ENCODE peak calls at places on chromosomes 13 and 19, in ten cellular contexts. W is T-helper 17 cell; Z is OCI-LY7; E is mesothelial cell of epicardium; U is colonic mucosa; T is activated naive CD4-positive, alpha-beta T cell treated with anti-CD3 and anti-CD28 coated beads, Interleukin-2, amount 50 U/mL, for 72 hours; G is fibroblast of lung; D is stimulated activated CD4-positive, alpha-beta T cell treated with anti-CD3 and anti-CD28 coated beads, Interleukin-15, amount 100 ng/mL, for 24 hours; R is HFFc6; S is H54. Y is an unnamed sample.

GRCh38 chr19:10727599-10728250 is 9.8 kb downstream of the DNM2 start:
- DNase-seq in U (no peak), D (no peak), S (no peak), R (no peak), Z (no peak), T (no peak), E (no peak), G (no peak), W (no peak), Y (no peak)

GRCh38 chr19:36686365-36687213 is 823 bp upstream of the ZNF567 start:
- DNase-seq in Z (no peak), E (no peak), W (no peak), G (peak), S (no peak), R (no peak), D (no peak), U (no peak), T (no peak), Y (no peak)

GRCh38 chr13:101144808-101145419 is 271.4 kb downstream of the NALCN start:
- DNase-seq in T (no peak), Z (peak), E (no peak), D (peak), R (peak), W (no peak), S (peak), U (no peak), G (peak), Y (no peak)

GRCh38 chr13:113997845-113998751 is 24.2 kb upstream of the C13orf46 start:
- DNase-seq in T (no peak), G (peak), R (peak), Z (no peak), W (no peak), S (no peak), U (peak), E (no peak), D (no peak), Y (no peak)

GRCh38 chr19:16078311-16078758 is 2.0 kb downstream of the TPM4 start:
- DNase-seq in W (no peak), D (peak), Z (peak), R (peak), S (no peak), G (no peak), E (no peak), U (no peak), T (no peak), Y (no peak)

GRCh38 chr13:103638706-103639105 is 572.5 kb upstream of the SLC10A2 start:
- DNase-seq in G (no peak), E (no peak), U (no peak), D (no peak), T (no peak), W (no peak), Z (no peak), R (no peak), S (no peak), Y (no peak)

GRCh38 chr19:43762814-43763213 is 8.1 kb upstream of the SMG9 start:
- DNase-seq in W (no peak), S (no peak), U (no peak), D (no peak), Z (no peak), G (no peak), E (no peak), T (no peak), R (no peak), Y (no peak)

GRCh38 chr19:4742717-4743646 is 19.3 kb upstream of the DPP9 start:
- DNase-seq in D (no peak), R (no peak), W (no peak), S (no peak), E (no peak), G (no peak), Z (no peak), T (no peak), U (no peak), Y (no peak)

GRCh38 chr13:113553541-113554332 is 30.8 kb upstream of the TFDP1 start:
- DNase-seq in Z (no peak), D (no peak), E (no peak), S (no peak), R (no peak), U (peak), T (peak), W (no peak), G (no peak), Y (no peak)

GRCh38 chr13:26806891-26807290 is 46.3 kb upstream of the GPR12 start:
- DNase-seq in G (no peak), W (no peak), Z (no peak), U (no peak), E (no peak), T (no peak), R (no peak), D (no peak), S (no peak), Y (no peak)

GRCh38 chr19:39246951-39247669 is 1.5 kb downstream of the IFNL4 start:
- DNase-seq in E (no peak), Z (no peak), S (no peak), G (no peak), R (no peak), T (no peak), W (no peak), D (peak), U (peak), Y (no peak)

GRCh38 chr19:55674841-55675660 is at the start of gene EPN1:
- DNase-seq in G (peak), S (peak), W (peak), Z (peak), D (peak), U (peak), T (peak), E (peak), R (peak), Y (peak)

GRCh38 chr19:27718262-27718661 is 1494.7 kb downstream of the UQCRFS1 start:
- DNase-seq in G (no peak), Z (no peak), W (no peak), S (no peak), D (no peak), U (no peak), E (no peak), T (no peak), R (no peak), Y (no peak)

GRCh38 chr13:42279080-42279479 is 7.1 kb downstream of the AKAP11 start:
- DNase-seq in W (no peak), R (no peak), U (no peak), D (peak), T (no peak), Z (peak), E (no peak), S (no peak), G (no peak), Y (no peak)

GRCh38 chr13:77429320-77430142 is 102.6 kb upstream of the MYCBP2 start:
- DNase-seq in D (peak), E (no peak), G (no peak), T (peak), R (peak), S (no peak), W (no peak), Z (peak), U (no peak), Y (peak)

GRCh38 chr19:33780746-33781145 is 15.9 kb upstream of the KCTD15 start:
- DNase-seq in W (no peak), Z (no peak), U (no peak), R (no peak), T (no peak), D (no peak), S (no peak), G (no peak), E (no peak), Y (no peak)

GRCh38 chr19:45314708-45315107 is 8.0 kb downstream of the CKM start:
- DNase-seq in E (no peak), D (no peak), W (no peak), Z (no peak), S (no peak), G (no peak), R (no peak), U (no peak), T (no peak), Y (no peak)

GRCh38 chr13:100694722-100695644 is 20.4 kb upstream of the TMTC4 start:
- DNase-seq in W (no peak), T (no peak), G (peak), E (peak), R (peak), S (peak), U (peak), D (peak), Z (no peak), Y (no peak)

GRCh38 chr19:15378529-15379082 is 981 bp downstream of the AKAP8 start:
- DNase-seq in E (peak), Z (peak), S (peak), U (peak), D (peak), G (peak), R (peak), W (peak), T (no peak), Y (peak)

GRCh38 chr13:23671902-23672301 is 101.7 kb downstream of the TNFRSF19 start:
- DNase-seq in R (no peak), E (no peak), W (no peak), Z (no peak), D (no peak), U (no peak), G (peak), S (no peak), T (no peak), Y (no peak)

GRCh38 chr19:19451429-19452240 is 46.2 kb downstream of the GATAD2A start:
- DNase-seq in S (no peak), T (peak), E (no peak), W (no peak), D (peak), R (no peak), U (no peak), Z (no peak), G (no peak), Y (no peak)

GRCh38 chr19:41384351-41384750 is 8.0 kb downstream of the TMEM91 start:
- DNase-seq in W (no peak), U (no peak), S (no peak), E (no peak), G (no peak), R (no peak), D (no peak), Z (no peak), T (no peak), Y (no peak)

GRCh38 chr13:24670927-24671326 is 9.3 kb upstream of the ATP12A start:
- DNase-seq in T (no peak), E (no peak), U (peak), G (no peak), Z (peak), S (no peak), D (peak), R (peak), W (no peak), Y (no peak)

GRCh38 chr19:38527466-38528136 is 90.2 kb downstream of the MAP4K1 start:
- DNase-seq in Z (peak), T (no peak), S (no peak), E (no peak), W (no peak), D (peak), U (no peak), G (no peak), R (no peak), Y (no peak)

GRCh38 chr13:100646030-100646673 is 28.4 kb downstream of the TMTC4 start:
- DNase-seq in W (no peak), G (peak), R (no peak), D (no peak), S (peak), U (no peak), T (no peak), E (no peak), Z (no peak), Y (no peak)

GRCh38 chr13:101868585-101869469 is 416.4 kb downstream of the ITGBL1 start:
- DNase-seq in D (no peak), R (no peak), S (no peak), Z (no peak), G (no peak), T (no peak), W (no peak), U (no peak), E (no peak), Y (no peak)

GRCh38 chr19:49637865-49638350 is 2.0 kb downstream of the RRAS start:
- DNase-seq in G (peak), Z (no peak), T (peak), R (peak), D (no peak), S (peak), W (no peak), E (peak), U (peak), Y (no peak)

GRCh38 chr13:34416833-34417425 is 525.1 kb upstream of the NBEA start:
- DNase-seq in S (no peak), Z (no peak), T (no peak), R (peak), G (peak), D (no peak), E (no peak), U (peak), W (no peak), Y (no peak)

GRCh38 chr13:91278888-91279287 is 68.6 kb upstream of the MIR17HG start:
- DNase-seq in D (no peak), Z (no peak), S (no peak), R (no peak), U (no peak), E (no peak), T (no peak), G (no peak), W (no peak), Y (no peak)

GRCh38 chr19:7554990-7555864 is 19.7 kb downstream of the PNPLA6 start:
- DNase-seq in R (no peak), T (no peak), G (no peak), D (peak), S (no peak), Z (peak), W (no peak), U (peak), E (no peak), Y (no peak)

GRCh38 chr13:79226250-79226649 is 179.8 kb downstream of the RBM26 start:
- DNase-seq in E (no peak), U (no peak), Z (no peak), D (no peak), G (no peak), T (no peak), W (no peak), S (no peak), R (no peak), Y (no peak)

GRCh38 chr13:26508885-26509284 is 48.6 kb upstream of the WASF3 start:
- DNase-seq in T (no peak), D (no peak), Z (no peak), R (peak), E (no peak), U (peak), W (no peak), S (no peak), G (peak), Y (no peak)

GRCh38 chr13:43865892-43866291 is 13.6 kb downstream of the CCDC122 start:
- DNase-seq in E (no peak), U (no peak), S (no peak), G (peak), R (peak), W (no peak), D (no peak), Z (no peak), T (no peak), Y (no peak)